ENCODE peak calls at places on chromosome 5, in seven cellular contexts. One of them, this sample, is unnamed.

GRCh38 chr5:97547999-97548797 is 365.2 kb upstream of the RIOK2 start:
- DNase-seq in GM12865: peak; percentile 54
- DNase-seq in RWPE1: no peak
- DNase-seq in brain microvascular endothelial cell: no peak
- DNase-seq in GM06990: peak; percentile 48
- DNase-seq in AG04450: no peak
- DNase-seq in CD4-positive, alpha-beta T cell: no peak
- DNase-seq in this sample: no peak

GRCh38 chr5:139470821-139471300 is at the start of gene SMIM33:
- DNase-seq in GM12865: no peak
- DNase-seq in RWPE1: no peak
- DNase-seq in brain microvascular endothelial cell: no peak
- DNase-seq in GM06990: no peak
- DNase-seq in AG04450: no peak
- DNase-seq in CD4-positive, alpha-beta T cell: peak; percentile 40
- DNase-seq in this sample: peak; percentile 64

GRCh38 chr5:132963175-132964104 is at the start of gene AFF4:
- DNase-seq in GM12865: peak; percentile 97
- DNase-seq in RWPE1: peak; percentile 96
- DNase-seq in brain microvascular endothelial cell: peak; percentile 93
- DNase-seq in GM06990: peak; percentile 97
- DNase-seq in AG04450: peak; percentile 80
- DNase-seq in CD4-positive, alpha-beta T cell: peak; percentile 81
- DNase-seq in this sample: peak; percentile 97

GRCh38 chr5:17365326-17365725 is 132.7 kb upstream of the TAF11L2 start:
- DNase-seq in GM12865: no peak
- DNase-seq in RWPE1: no peak
- DNase-seq in brain microvascular endothelial cell: no peak
- DNase-seq in GM06990: no peak
- DNase-seq in AG04450: no peak
- DNase-seq in CD4-positive, alpha-beta T cell: no peak
- DNase-seq in this sample: no peak

GRCh38 chr5:33362915-33363314 is 77.8 kb upstream of the TARS1 start:
- DNase-seq in GM12865: no peak
- DNase-seq in RWPE1: no peak
- DNase-seq in brain microvascular endothelial cell: no peak
- DNase-seq in GM06990: no peak
- DNase-seq in AG04450: no peak
- DNase-seq in CD4-positive, alpha-beta T cell: no peak
- DNase-seq in this sample: no peak

GRCh38 chr5:139131881-139132480 is 66.2 kb downstream of the SIL1 start:
- DNase-seq in GM12865: no peak
- DNase-seq in RWPE1: no peak
- DNase-seq in brain microvascular endothelial cell: no peak
- DNase-seq in GM06990: no peak
- DNase-seq in AG04450: no peak
- DNase-seq in CD4-positive, alpha-beta T cell: no peak
- DNase-seq in this sample: no peak

GRCh38 chr5:114324282-114324681 is 37.6 kb upstream of the KCNN2 start:
- DNase-seq in GM12865: no peak
- DNase-seq in RWPE1: no peak
- DNase-seq in brain microvascular endothelial cell: no peak
- DNase-seq in GM06990: no peak
- DNase-seq in AG04450: no peak
- DNase-seq in CD4-positive, alpha-beta T cell: no peak
- DNase-seq in this sample: no peak

GRCh38 chr5:139845846-139846681 is 50.5 kb downstream of the PSD2 start:
- DNase-seq in GM12865: no peak
- DNase-seq in RWPE1: no peak
- DNase-seq in brain microvascular endothelial cell: no peak
- DNase-seq in GM06990: no peak
- DNase-seq in AG04450: no peak
- DNase-seq in CD4-positive, alpha-beta T cell: no peak
- DNase-seq in this sample: peak; percentile 36

GRCh38 chr5:78628260-78629024 is 20.1 kb downstream of the LHFPL2 start:
- DNase-seq in GM12865: no peak
- DNase-seq in RWPE1: no peak
- DNase-seq in brain microvascular endothelial cell: no peak
- DNase-seq in GM06990: no peak
- DNase-seq in AG04450: no peak
- DNase-seq in CD4-positive, alpha-beta T cell: no peak
- DNase-seq in this sample: no peak

GRCh38 chr5:43631182-43631910 is 28.4 kb downstream of the NNT start:
- DNase-seq in GM12865: peak; percentile 58
- DNase-seq in RWPE1: peak; percentile 38
- DNase-seq in brain microvascular endothelial cell: peak; percentile 80
- DNase-seq in GM06990: peak; percentile 6
- DNase-seq in AG04450: peak; percentile 60
- DNase-seq in CD4-positive, alpha-beta T cell: peak; percentile 8
- DNase-seq in this sample: no peak

GRCh38 chr5:172114875-172115422 is 73.1 kb downstream of the STK10 start:
- DNase-seq in GM12865: peak; percentile 98
- DNase-seq in RWPE1: no peak
- DNase-seq in brain microvascular endothelial cell: no peak
- DNase-seq in GM06990: peak; percentile 88
- DNase-seq in AG04450: no peak
- DNase-seq in CD4-positive, alpha-beta T cell: peak; percentile 43
- DNase-seq in this sample: peak; percentile 91

GRCh38 chr5:434443-435146 is 8.4 kb upstream of the EXOC3 start:
- DNase-seq in GM12865: no peak
- DNase-seq in RWPE1: no peak
- DNase-seq in brain microvascular endothelial cell: no peak
- DNase-seq in GM06990: no peak
- DNase-seq in AG04450: no peak
- DNase-seq in CD4-positive, alpha-beta T cell: no peak
- DNase-seq in this sample: no peak

GRCh38 chr5:68446487-68446894 is 230.9 kb downstream of the PIK3R1 start:
- DNase-seq in GM12865: peak; percentile 87
- DNase-seq in RWPE1: no peak
- DNase-seq in brain microvascular endothelial cell: no peak
- DNase-seq in GM06990: no peak
- DNase-seq in AG04450: no peak
- DNase-seq in CD4-positive, alpha-beta T cell: no peak
- DNase-seq in this sample: no peak

GRCh38 chr5:171647043-171647899 is 138.3 kb upstream of the SMIM23 start:
- DNase-seq in GM12865: peak; percentile 18
- DNase-seq in RWPE1: peak; percentile 62
- DNase-seq in brain microvascular endothelial cell: peak; percentile 88
- DNase-seq in GM06990: no peak
- DNase-seq in AG04450: peak; percentile 33
- DNase-seq in CD4-positive, alpha-beta T cell: no peak
- DNase-seq in this sample: peak; percentile 57

GRCh38 chr5:160199410-160199911 is 29.8 kb upstream of the FABP6 start:
- DNase-seq in GM12865: peak; percentile 72
- DNase-seq in RWPE1: peak; percentile 86
- DNase-seq in brain microvascular endothelial cell: peak; percentile 35
- DNase-seq in GM06990: peak; percentile 75
- DNase-seq in AG04450: no peak
- DNase-seq in CD4-positive, alpha-beta T cell: peak; percentile 62
- DNase-seq in this sample: peak; percentile 55

GRCh38 chr5:13250450-13251291 is 693.8 kb downstream of the DNAH5 start:
- DNase-seq in GM12865: peak; percentile 5
- DNase-seq in RWPE1: peak; percentile 7
- DNase-seq in brain microvascular endothelial cell: no peak
- DNase-seq in GM06990: no peak
- DNase-seq in AG04450: no peak
- DNase-seq in CD4-positive, alpha-beta T cell: no peak
- DNase-seq in this sample: no peak

GRCh38 chr5:123036391-123037103 is at the start of gene PPIC:
- DNase-seq in GM12865: peak; percentile 32
- DNase-seq in RWPE1: peak; percentile 93
- DNase-seq in brain microvascular endothelial cell: peak; percentile 62
- DNase-seq in GM06990: peak; percentile 30
- DNase-seq in AG04450: no peak
- DNase-seq in CD4-positive, alpha-beta T cell: no peak
- DNase-seq in this sample: no peak

GRCh38 chr5:93594591-93595419 is 11.8 kb downstream of the NR2F1 start:
- DNase-seq in GM12865: no peak
- DNase-seq in RWPE1: no peak
- DNase-seq in brain microvascular endothelial cell: no peak
- DNase-seq in GM06990: no peak
- DNase-seq in AG04450: no peak
- DNase-seq in CD4-positive, alpha-beta T cell: no peak
- DNase-seq in this sample: no peak

GRCh38 chr5:115432691-115433090 is 111.9 kb downstream of the FEM1C start:
- DNase-seq in GM12865: no peak
- DNase-seq in RWPE1: no peak
- DNase-seq in brain microvascular endothelial cell: no peak
- DNase-seq in GM06990: no peak
- DNase-seq in AG04450: no peak
- DNase-seq in CD4-positive, alpha-beta T cell: no peak
- DNase-seq in this sample: no peak

GRCh38 chr5:55994502-55994997 is at the start of gene IL6ST:
- DNase-seq in GM12865: no peak
- DNase-seq in RWPE1: peak; percentile 83
- DNase-seq in brain microvascular endothelial cell: peak; percentile 77
- DNase-seq in GM06990: no peak
- DNase-seq in AG04450: peak; percentile 71
- DNase-seq in CD4-positive, alpha-beta T cell: peak; percentile 36
- DNase-seq in this sample: peak; percentile 65

GRCh38 chr5:116650964-116651363 is 76.3 kb upstream of the SEMA6A start:
- DNase-seq in GM12865: no peak
- DNase-seq in RWPE1: no peak
- DNase-seq in brain microvascular endothelial cell: no peak
- DNase-seq in GM06990: no peak
- DNase-seq in AG04450: no peak
- DNase-seq in CD4-positive, alpha-beta T cell: no peak
- DNase-seq in this sample: no peak

GRCh38 chr5:57185301-57185700 is 11.4 kb downstream of the GPBP1 start:
- DNase-seq in GM12865: no peak
- DNase-seq in RWPE1: no peak
- DNase-seq in brain microvascular endothelial cell: no peak
- DNase-seq in GM06990: no peak
- DNase-seq in AG04450: no peak
- DNase-seq in CD4-positive, alpha-beta T cell: no peak
- DNase-seq in this sample: no peak

GRCh38 chr5:143106175-143106574 is 297.3 kb downstream of the NR3C1 start:
- DNase-seq in GM12865: no peak
- DNase-seq in RWPE1: peak; percentile 64
- DNase-seq in brain microvascular endothelial cell: peak; percentile 16
- DNase-seq in GM06990: no peak
- DNase-seq in AG04450: no peak
- DNase-seq in CD4-positive, alpha-beta T cell: no peak
- DNase-seq in this sample: no peak

GRCh38 chr5:148794729-148795590 is 31.5 kb upstream of the ADRB2 start:
- DNase-seq in GM12865: no peak
- DNase-seq in RWPE1: no peak
- DNase-seq in brain microvascular endothelial cell: peak; percentile 41
- DNase-seq in GM06990: no peak
- DNase-seq in AG04450: peak; percentile 85
- DNase-seq in CD4-positive, alpha-beta T cell: no peak
- DNase-seq in this sample: no peak

GRCh38 chr5:78677777-78678668 is 29.5 kb upstream of the LHFPL2 start:
- DNase-seq in GM12865: peak; percentile 59
- DNase-seq in RWPE1: peak; percentile 61
- DNase-seq in brain microvascular endothelial cell: peak; percentile 92
- DNase-seq in GM06990: peak; percentile 15
- DNase-seq in AG04450: peak; percentile 89
- DNase-seq in CD4-positive, alpha-beta T cell: no peak
- DNase-seq in this sample: no peak

DNA sequence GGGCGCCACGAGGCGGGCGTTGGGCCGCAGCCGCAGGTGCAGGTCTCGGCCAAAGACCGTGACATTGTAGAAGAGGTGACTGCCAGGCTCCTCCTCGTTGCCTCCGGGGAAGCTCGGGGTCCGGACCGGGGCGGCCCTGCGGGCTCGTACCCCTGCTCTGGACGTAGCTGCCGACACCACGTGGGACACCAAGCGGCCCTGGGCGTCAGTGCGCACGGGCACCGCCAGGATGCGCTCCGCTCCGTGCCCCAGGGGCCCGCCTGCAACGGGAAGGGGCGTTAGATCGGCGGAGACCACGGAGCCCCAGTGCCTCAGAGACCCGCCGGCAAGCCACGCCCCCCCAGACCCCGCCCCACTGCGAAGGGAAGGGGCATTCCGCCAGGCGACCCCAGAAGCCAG is 1.4 kb downstream of the ADAMTS2 start:
- DNase-seq in GM12865: no peak
- DNase-seq in RWPE1: no peak
- DNase-seq in brain microvascular endothelial cell: peak; percentile 27
- DNase-seq in GM06990: no peak
- DNase-seq in AG04450: no peak
- DNase-seq in CD4-positive, alpha-beta T cell: no peak
- DNase-seq in this sample: no peak
- TF ChIP-seq CTCF in GM12865: no peak
- TF ChIP-seq CTCF in RWPE1: no peak
- TF ChIP-seq CTCF in brain microvascular endothelial cell: peak; percentile 45
- TF ChIP-seq CTCF in GM06990: no peak
- TF ChIP-seq CTCF in AG04450: peak; percentile 66
- TF ChIP-seq CTCF in CD4-positive, alpha-beta T cell: no peak
- TF ChIP-seq CTCF in this sample: peak; percentile 19

GRCh38 chr5:179866241-179867078 is 7.8 kb upstream of the MRNIP start:
- DNase-seq in GM12865: peak; percentile 45
- DNase-seq in RWPE1: no peak
- DNase-seq in brain microvascular endothelial cell: no peak
- DNase-seq in GM06990: no peak
- DNase-seq in AG04450: no peak
- DNase-seq in CD4-positive, alpha-beta T cell: no peak
- DNase-seq in this sample: peak; percentile 31
- TF ChIP-seq CTCF in GM12865: peak; percentile 33
- TF ChIP-seq CTCF in RWPE1: no peak
- TF ChIP-seq CTCF in brain microvascular endothelial cell: peak; percentile 17
- TF ChIP-seq CTCF in GM06990: peak; percentile 49
- TF ChIP-seq CTCF in AG04450: no peak
- TF ChIP-seq CTCF in CD4-positive, alpha-beta T cell: no peak
- TF ChIP-seq CTCF in this sample: no peak

DNA sequence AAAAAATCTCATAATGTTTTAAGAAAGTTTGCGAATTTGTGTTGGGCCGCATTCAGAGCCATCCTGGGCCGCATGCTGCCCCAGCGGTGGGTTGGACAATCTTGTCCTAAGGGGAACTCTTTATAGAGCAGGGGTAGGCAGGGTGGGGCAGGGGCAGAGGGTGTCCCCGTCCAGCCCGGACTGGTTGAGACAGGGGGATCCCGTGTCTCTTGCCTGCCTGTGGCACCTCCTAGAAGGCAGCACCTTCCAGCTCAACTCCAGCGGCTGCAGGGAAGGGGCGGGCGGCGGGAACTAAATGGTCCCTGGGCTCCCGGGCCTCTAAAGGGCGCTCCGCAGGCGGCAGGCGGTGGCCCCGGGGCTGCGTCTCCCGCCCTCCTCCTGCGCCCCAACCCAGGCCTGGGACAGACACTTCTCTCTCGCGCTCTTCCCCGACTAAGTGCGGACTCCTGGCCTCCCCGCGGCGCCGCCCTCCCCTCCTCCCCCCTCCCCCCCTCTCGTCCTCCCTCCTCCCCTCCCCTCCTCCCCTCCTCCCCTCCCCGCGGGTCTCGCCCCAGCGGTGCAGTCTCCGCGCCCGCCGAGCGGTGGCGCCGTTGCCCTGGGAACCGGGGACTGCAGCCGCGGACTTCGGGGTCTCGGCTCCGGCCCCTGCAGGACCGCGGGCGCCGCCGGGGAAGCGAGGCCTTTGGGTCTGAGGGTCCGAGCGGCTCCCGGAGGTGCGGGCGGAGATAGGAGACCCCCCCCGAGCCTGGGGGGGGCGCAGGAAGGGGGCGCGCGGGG is 132.6 kb downstream of the MRPL36 start:
- DNase-seq in GM12865: no peak
- DNase-seq in RWPE1: peak; percentile 55
- DNase-seq in brain microvascular endothelial cell: no peak
- DNase-seq in GM06990: no peak
- DNase-seq in AG04450: no peak
- DNase-seq in CD4-positive, alpha-beta T cell: peak; percentile 36
- DNase-seq in this sample: no peak
- TF ChIP-seq CTCF in GM12865: peak; percentile 38
- TF ChIP-seq CTCF in RWPE1: peak; percentile 21
- TF ChIP-seq CTCF in brain microvascular endothelial cell: peak; percentile 36
- TF ChIP-seq CTCF in GM06990: peak; percentile 35
- TF ChIP-seq CTCF in AG04450: peak; percentile 10
- TF ChIP-seq CTCF in CD4-positive, alpha-beta T cell: no peak
- TF ChIP-seq CTCF in this sample: no peak

GRCh38 chr5:151923865-151924264 is 786 bp downstream of the GLRA1 start:
- DNase-seq in GM12865: no peak
- DNase-seq in RWPE1: peak; percentile 45
- DNase-seq in brain microvascular endothelial cell: no peak
- DNase-seq in GM06990: no peak
- DNase-seq in AG04450: no peak
- DNase-seq in CD4-positive, alpha-beta T cell: no peak
- DNase-seq in this sample: no peak
- TF ChIP-seq CTCF in GM12865: no peak
- TF ChIP-seq CTCF in RWPE1: peak; percentile 17
- TF ChIP-seq CTCF in brain microvascular endothelial cell: peak; percentile 65
- TF ChIP-seq CTCF in GM06990: peak; percentile 38
- TF ChIP-seq CTCF in AG04450: no peak
- TF ChIP-seq CTCF in CD4-positive, alpha-beta T cell: no peak
- TF ChIP-seq CTCF in this sample: no peak

This sample was measured in CD14-positive monocyte.